ENCODE peak calls at places on chromosomes 1 and 21, in five cellular contexts. One of them, this sample, is unnamed.
A peak's percentile ranks its signal among the peaks of the same experiment; 100 is the strongest.

GRCh38 chr1:29708818-29709710 is 472.7 kb downstream of the PTPRU start:
- DNase-seq in activated CD4-positive, alpha-beta T cell treated with anti-CD3 and anti-CD28 coated beads, Interleukin-2, amount 10 ng/mL, durations not matched to agents 7 days and 5 days: no peak
- DNase-seq in anterior cingulate cortex: no peak
- DNase-seq in RWPE1: peak; percentile 69
- DNase-seq in GDM1: no peak
- DNase-seq in this sample: no peak

GRCh38 chr21:41601573-41602371 is 93.8 kb upstream of the TMPRSS2 start:
- DNase-seq in activated CD4-positive, alpha-beta T cell treated with anti-CD3 and anti-CD28 coated beads, Interleukin-2, amount 10 ng/mL, durations not matched to agents 7 days and 5 days: no peak
- DNase-seq in anterior cingulate cortex: no peak
- DNase-seq in RWPE1: no peak
- DNase-seq in GDM1: no peak
- DNase-seq in this sample: no peak

GRCh38 chr21:45019887-45020537 is 54.4 kb upstream of the ADARB1 start:
- DNase-seq in activated CD4-positive, alpha-beta T cell treated with anti-CD3 and anti-CD28 coated beads, Interleukin-2, amount 10 ng/mL, durations not matched to agents 7 days and 5 days: no peak
- DNase-seq in anterior cingulate cortex: no peak
- DNase-seq in RWPE1: no peak
- DNase-seq in GDM1: no peak
- DNase-seq in this sample: no peak

GRCh38 chr1:246779561-246780175 is 55.5 kb downstream of the SCCPDH start:
- DNase-seq in activated CD4-positive, alpha-beta T cell treated with anti-CD3 and anti-CD28 coated beads, Interleukin-2, amount 10 ng/mL, durations not matched to agents 7 days and 5 days: no peak
- DNase-seq in anterior cingulate cortex: no peak
- DNase-seq in RWPE1: no peak
- DNase-seq in GDM1: no peak
- DNase-seq in this sample: no peak

GRCh38 chr1:95578462-95578861 is 344.5 kb downstream of the RWDD3 start:
- DNase-seq in activated CD4-positive, alpha-beta T cell treated with anti-CD3 and anti-CD28 coated beads, Interleukin-2, amount 10 ng/mL, durations not matched to agents 7 days and 5 days: no peak
- DNase-seq in anterior cingulate cortex: no peak
- DNase-seq in RWPE1: no peak
- DNase-seq in GDM1: no peak
- DNase-seq in this sample: no peak

GRCh38 chr1:59076612-59077011 is 220.3 kb upstream of the FGGY start:
- DNase-seq in activated CD4-positive, alpha-beta T cell treated with anti-CD3 and anti-CD28 coated beads, Interleukin-2, amount 10 ng/mL, durations not matched to agents 7 days and 5 days: no peak
- DNase-seq in anterior cingulate cortex: no peak
- DNase-seq in RWPE1: peak; percentile 25
- DNase-seq in GDM1: no peak
- DNase-seq in this sample: no peak

GRCh38 chr1:214658175-214658574 is 55.2 kb downstream of the CENPF start:
- DNase-seq in activated CD4-positive, alpha-beta T cell treated with anti-CD3 and anti-CD28 coated beads, Interleukin-2, amount 10 ng/mL, durations not matched to agents 7 days and 5 days: no peak
- DNase-seq in anterior cingulate cortex: no peak
- DNase-seq in RWPE1: no peak
- DNase-seq in GDM1: no peak
- DNase-seq in this sample: no peak

GRCh38 chr1:25064465-25065238 is 134.6 kb upstream of the RUNX3 start:
- DNase-seq in activated CD4-positive, alpha-beta T cell treated with anti-CD3 and anti-CD28 coated beads, Interleukin-2, amount 10 ng/mL, durations not matched to agents 7 days and 5 days: no peak
- DNase-seq in anterior cingulate cortex: no peak
- DNase-seq in RWPE1: no peak
- DNase-seq in GDM1: no peak
- DNase-seq in this sample: no peak

GRCh38 chr1:205668951-205669340 is 11.4 kb downstream of the SLC45A3 start:
- DNase-seq in activated CD4-positive, alpha-beta T cell treated with anti-CD3 and anti-CD28 coated beads, Interleukin-2, amount 10 ng/mL, durations not matched to agents 7 days and 5 days: no peak
- DNase-seq in anterior cingulate cortex: no peak
- DNase-seq in RWPE1: no peak
- DNase-seq in GDM1: no peak
- DNase-seq in this sample: no peak

GRCh38 chr1:5286244-5286643 is 631.8 kb downstream of the AJAP1 start:
- DNase-seq in activated CD4-positive, alpha-beta T cell treated with anti-CD3 and anti-CD28 coated beads, Interleukin-2, amount 10 ng/mL, durations not matched to agents 7 days and 5 days: peak; percentile 28
- DNase-seq in anterior cingulate cortex: no peak
- DNase-seq in RWPE1: no peak
- DNase-seq in GDM1: no peak
- DNase-seq in this sample: no peak

GRCh38 chr1:15573477-15573876 is 11.4 kb downstream of the AGMAT start:
- DNase-seq in activated CD4-positive, alpha-beta T cell treated with anti-CD3 and anti-CD28 coated beads, Interleukin-2, amount 10 ng/mL, durations not matched to agents 7 days and 5 days: no peak
- DNase-seq in anterior cingulate cortex: peak; percentile 30
- DNase-seq in RWPE1: no peak
- DNase-seq in GDM1: no peak
- DNase-seq in this sample: no peak

GRCh38 chr1:184438363-184438762 is 51.5 kb downstream of the C1orf21 start:
- DNase-seq in activated CD4-positive, alpha-beta T cell treated with anti-CD3 and anti-CD28 coated beads, Interleukin-2, amount 10 ng/mL, durations not matched to agents 7 days and 5 days: no peak
- DNase-seq in anterior cingulate cortex: no peak
- DNase-seq in RWPE1: no peak
- DNase-seq in GDM1: no peak
- DNase-seq in this sample: no peak

GRCh38 chr1:47424336-47424982 is 8.4 kb downstream of the FOXE3 start:
- DNase-seq in activated CD4-positive, alpha-beta T cell treated with anti-CD3 and anti-CD28 coated beads, Interleukin-2, amount 10 ng/mL, durations not matched to agents 7 days and 5 days: no peak
- DNase-seq in anterior cingulate cortex: no peak
- DNase-seq in RWPE1: peak; percentile 73
- DNase-seq in GDM1: peak; percentile 5
- DNase-seq in this sample: no peak

GRCh38 chr1:227887697-227888403 is 59.9 kb downstream of the WNT9A start:
- DNase-seq in activated CD4-positive, alpha-beta T cell treated with anti-CD3 and anti-CD28 coated beads, Interleukin-2, amount 10 ng/mL, durations not matched to agents 7 days and 5 days: no peak
- DNase-seq in anterior cingulate cortex: no peak
- DNase-seq in RWPE1: no peak
- DNase-seq in GDM1: no peak
- DNase-seq in this sample: no peak

GRCh38 chr1:40717960-40718359 is 26.5 kb downstream of the NFYC start:
- DNase-seq in activated CD4-positive, alpha-beta T cell treated with anti-CD3 and anti-CD28 coated beads, Interleukin-2, amount 10 ng/mL, durations not matched to agents 7 days and 5 days: no peak
- DNase-seq in anterior cingulate cortex: no peak
- DNase-seq in RWPE1: no peak
- DNase-seq in GDM1: no peak
- DNase-seq in this sample: no peak

GRCh38 chr1:85581802-85582686 is 1.5 kb downstream of the CCN1 start:
- DNase-seq in activated CD4-positive, alpha-beta T cell treated with anti-CD3 and anti-CD28 coated beads, Interleukin-2, amount 10 ng/mL, durations not matched to agents 7 days and 5 days: no peak
- DNase-seq in anterior cingulate cortex: no peak
- DNase-seq in RWPE1: peak; percentile 59
- DNase-seq in GDM1: no peak
- DNase-seq in this sample: no peak

GRCh38 chr1:59596432-59596831 is 218.3 kb upstream of the HOOK1 start:
- DNase-seq in activated CD4-positive, alpha-beta T cell treated with anti-CD3 and anti-CD28 coated beads, Interleukin-2, amount 10 ng/mL, durations not matched to agents 7 days and 5 days: no peak
- DNase-seq in anterior cingulate cortex: no peak
- DNase-seq in RWPE1: peak; percentile 74
- DNase-seq in GDM1: no peak
- DNase-seq in this sample: no peak

GRCh38 chr1:156108057-156108456 is 6.5 kb upstream of the LMNA start:
- DNase-seq in activated CD4-positive, alpha-beta T cell treated with anti-CD3 and anti-CD28 coated beads, Interleukin-2, amount 10 ng/mL, durations not matched to agents 7 days and 5 days: no peak
- DNase-seq in anterior cingulate cortex: no peak
- DNase-seq in RWPE1: no peak
- DNase-seq in GDM1: no peak
- DNase-seq in this sample: no peak

GRCh38 chr1:95407864-95408291 is 173.9 kb downstream of the RWDD3 start:
- DNase-seq in activated CD4-positive, alpha-beta T cell treated with anti-CD3 and anti-CD28 coated beads, Interleukin-2, amount 10 ng/mL, durations not matched to agents 7 days and 5 days: no peak
- DNase-seq in anterior cingulate cortex: peak; percentile 27
- DNase-seq in RWPE1: no peak
- DNase-seq in GDM1: no peak
- DNase-seq in this sample: no peak

GRCh38 chr1:207282496-207283380 is 38.7 kb upstream of the CD55 start:
- DNase-seq in activated CD4-positive, alpha-beta T cell treated with anti-CD3 and anti-CD28 coated beads, Interleukin-2, amount 10 ng/mL, durations not matched to agents 7 days and 5 days: peak; percentile 26
- DNase-seq in anterior cingulate cortex: no peak
- DNase-seq in RWPE1: no peak
- DNase-seq in GDM1: no peak
- DNase-seq in this sample: no peak

GRCh38 chr1:85118751-85119150 is 70.5 kb upstream of the MCOLN3 start:
- DNase-seq in activated CD4-positive, alpha-beta T cell treated with anti-CD3 and anti-CD28 coated beads, Interleukin-2, amount 10 ng/mL, durations not matched to agents 7 days and 5 days: no peak
- DNase-seq in anterior cingulate cortex: no peak
- DNase-seq in RWPE1: no peak
- DNase-seq in GDM1: no peak
- DNase-seq in this sample: no peak

GRCh38 chr1:46682064-46682463 is 10.4 kb downstream of the TEX38 start:
- DNase-seq in activated CD4-positive, alpha-beta T cell treated with anti-CD3 and anti-CD28 coated beads, Interleukin-2, amount 10 ng/mL, durations not matched to agents 7 days and 5 days: no peak
- DNase-seq in anterior cingulate cortex: no peak
- DNase-seq in RWPE1: no peak
- DNase-seq in GDM1: no peak
- DNase-seq in this sample: no peak

GRCh38 chr1:184380468-184380867 is 6.4 kb upstream of the C1orf21 start:
- DNase-seq in activated CD4-positive, alpha-beta T cell treated with anti-CD3 and anti-CD28 coated beads, Interleukin-2, amount 10 ng/mL, durations not matched to agents 7 days and 5 days: peak; percentile 9
- DNase-seq in anterior cingulate cortex: no peak
- DNase-seq in RWPE1: no peak
- DNase-seq in GDM1: no peak
- DNase-seq in this sample: no peak

GRCh38 chr1:3161130-3161840 is 92.3 kb downstream of the PRDM16 start:
- DNase-seq in activated CD4-positive, alpha-beta T cell treated with anti-CD3 and anti-CD28 coated beads, Interleukin-2, amount 10 ng/mL, durations not matched to agents 7 days and 5 days: no peak
- DNase-seq in anterior cingulate cortex: peak; percentile 81
- DNase-seq in RWPE1: no peak
- DNase-seq in GDM1: no peak
- DNase-seq in this sample: no peak

GRCh38 chr1:20725189-20726106 is 7.1 kb downstream of the SH2D5 start:
- DNase-seq in activated CD4-positive, alpha-beta T cell treated with anti-CD3 and anti-CD28 coated beads, Interleukin-2, amount 10 ng/mL, durations not matched to agents 7 days and 5 days: no peak
- DNase-seq in anterior cingulate cortex: no peak
- DNase-seq in RWPE1: peak; percentile 33
- DNase-seq in GDM1: no peak
- DNase-seq in this sample: no peak

GRCh38 chr1:29365906-29366670 is 129.8 kb downstream of the PTPRU start:
- DNase-seq in activated CD4-positive, alpha-beta T cell treated with anti-CD3 and anti-CD28 coated beads, Interleukin-2, amount 10 ng/mL, durations not matched to agents 7 days and 5 days: no peak
- DNase-seq in anterior cingulate cortex: no peak
- DNase-seq in RWPE1: no peak
- DNase-seq in GDM1: no peak
- DNase-seq in this sample: no peak

GRCh38 chr1:21685944-21686678 is 17.0 kb upstream of the RAP1GAP start:
- DNase-seq in activated CD4-positive, alpha-beta T cell treated with anti-CD3 and anti-CD28 coated beads, Interleukin-2, amount 10 ng/mL, durations not matched to agents 7 days and 5 days: no peak
- DNase-seq in anterior cingulate cortex: no peak
- DNase-seq in RWPE1: no peak
- DNase-seq in GDM1: no peak
- DNase-seq in this sample: no peak

GRCh38 chr1:167186198-167186750 is 34.4 kb upstream of the POU2F1 start:
- DNase-seq in activated CD4-positive, alpha-beta T cell treated with anti-CD3 and anti-CD28 coated beads, Interleukin-2, amount 10 ng/mL, durations not matched to agents 7 days and 5 days: no peak
- DNase-seq in anterior cingulate cortex: no peak
- DNase-seq in RWPE1: no peak
- DNase-seq in GDM1: no peak
- DNase-seq in this sample: no peak

GRCh38 chr1:224407546-224408293 is 26.9 kb downstream of the WDR26 start:
- DNase-seq in activated CD4-positive, alpha-beta T cell treated with anti-CD3 and anti-CD28 coated beads, Interleukin-2, amount 10 ng/mL, durations not matched to agents 7 days and 5 days: no peak
- DNase-seq in anterior cingulate cortex: no peak
- DNase-seq in RWPE1: no peak
- DNase-seq in GDM1: no peak
- DNase-seq in this sample: no peak

GRCh38 chr1:52127181-52128175 is 14.4 kb upstream of the ZFYVE9 start:
- DNase-seq in activated CD4-positive, alpha-beta T cell treated with anti-CD3 and anti-CD28 coated beads, Interleukin-2, amount 10 ng/mL, durations not matched to agents 7 days and 5 days: peak; percentile 28
- DNase-seq in anterior cingulate cortex: peak; percentile 10
- DNase-seq in RWPE1: peak; percentile 69
- DNase-seq in GDM1: no peak
- DNase-seq in this sample: peak; percentile 45

GRCh38 chr1:16009030-16009460 is 5.0 kb downstream of the SRARP start:
- DNase-seq in activated CD4-positive, alpha-beta T cell treated with anti-CD3 and anti-CD28 coated beads, Interleukin-2, amount 10 ng/mL, durations not matched to agents 7 days and 5 days: peak; percentile 80
- DNase-seq in anterior cingulate cortex: peak; percentile 71
- DNase-seq in RWPE1: peak; percentile 64
- DNase-seq in GDM1: peak; percentile 35
- DNase-seq in this sample: no peak

GRCh38 chr1:184388671-184389292 is 2.0 kb downstream of the C1orf21 start:
- DNase-seq in activated CD4-positive, alpha-beta T cell treated with anti-CD3 and anti-CD28 coated beads, Interleukin-2, amount 10 ng/mL, durations not matched to agents 7 days and 5 days: no peak
- DNase-seq in anterior cingulate cortex: no peak
- DNase-seq in RWPE1: no peak
- DNase-seq in GDM1: no peak
- DNase-seq in this sample: no peak

GRCh38 chr1:96157101-96157500 is 564.5 kb upstream of the PTBP2 start:
- DNase-seq in activated CD4-positive, alpha-beta T cell treated with anti-CD3 and anti-CD28 coated beads, Interleukin-2, amount 10 ng/mL, durations not matched to agents 7 days and 5 days: no peak
- DNase-seq in anterior cingulate cortex: no peak
- DNase-seq in RWPE1: no peak
- DNase-seq in GDM1: no peak
- DNase-seq in this sample: no peak

GRCh38 chr1:5342830-5343229 is 649.4 kb downstream of the NPHP4 start:
- DNase-seq in activated CD4-positive, alpha-beta T cell treated with anti-CD3 and anti-CD28 coated beads, Interleukin-2, amount 10 ng/mL, durations not matched to agents 7 days and 5 days: no peak
- DNase-seq in anterior cingulate cortex: no peak
- DNase-seq in RWPE1: no peak
- DNase-seq in GDM1: no peak
- DNase-seq in this sample: no peak

GRCh38 chr1:96214982-96215381 is 506.6 kb upstream of the PTBP2 start:
- DNase-seq in activated CD4-positive, alpha-beta T cell treated with anti-CD3 and anti-CD28 coated beads, Interleukin-2, amount 10 ng/mL, durations not matched to agents 7 days and 5 days: no peak
- DNase-seq in anterior cingulate cortex: no peak
- DNase-seq in RWPE1: no peak
- DNase-seq in GDM1: no peak
- DNase-seq in this sample: no peak

GRCh38 chr1:80918365-80918764 is 882.4 kb upstream of the ADGRL2 start:
- DNase-seq in activated CD4-positive, alpha-beta T cell treated with anti-CD3 and anti-CD28 coated beads, Interleukin-2, amount 10 ng/mL, durations not matched to agents 7 days and 5 days: no peak
- DNase-seq in anterior cingulate cortex: no peak
- DNase-seq in RWPE1: no peak
- DNase-seq in GDM1: no peak
- DNase-seq in this sample: no peak

This sample was measured in GF-D8.